ENCODE peak calls at places on chromosomes 11 and 22, in nine cellular contexts. K, X, R, B, G, I, P, A and Z are unnamed samples. For H3K4me1, the result is how much of the 10 kb centered on the place peaks cover.

GRCh38 chr11:91871791-91872190 is 352.8 kb upstream of the FAT3 start:
- DNase-seq in K (no peak), I (no peak), A (no peak), P (no peak), X (no peak), B (no peak), G (peak), R (no peak), Z (no peak)

GRCh38 chr11:103923473-103923931 is 112.9 kb upstream of the DDI1 start:
- DNase-seq in G (no peak), B (no peak), K (no peak), I (no peak), A (no peak), P (peak), X (peak), R (no peak), Z (peak)

GRCh38 chr11:13289081-13289480 is 11.5 kb downstream of the BMAL1 start:
- DNase-seq in P (no peak), K (no peak), B (no peak), R (no peak), I (no peak), A (no peak), G (no peak), X (no peak), Z (no peak)

GRCh38 chr22:48242461-48242864 is 1480.0 kb downstream of the TBC1D22A start:
- DNase-seq in I (no peak), G (peak), K (no peak), R (peak), B (no peak), P (no peak), X (no peak), A (no peak), Z (no peak)

GRCh38 chr11:19073454-19074415 is 13.2 kb upstream of the MRGPRX2 start:
- DNase-seq in X (no peak), K (no peak), I (no peak), P (no peak), B (no peak), R (peak), G (no peak), A (no peak), Z (no peak)

GRCh38 chr11:115580927-115581680 is 76.9 kb upstream of the CADM1 start:
- DNase-seq in B (no peak), X (peak), K (peak), P (no peak), R (no peak), A (peak), I (no peak), G (peak), Z (no peak)

GRCh38 chr11:102287963-102288744 is 29.1 kb upstream of the BIRC3 start:
- DNase-seq in B (no peak), K (no peak), I (peak), A (no peak), X (peak), P (peak), R (peak), G (peak), Z (peak)

GRCh38 chr11:124717421-124717785 is 22.3 kb upstream of the NRGN start:
- DNase-seq in P (no peak), I (no peak), K (no peak), G (no peak), X (peak), R (no peak), A (no peak), B (no peak), Z (peak)

GRCh38 chr11:43447124-43447523 is 88.4 kb downstream of the TTC17 start:
- DNase-seq in P (no peak), X (no peak), K (no peak), G (no peak), R (no peak), A (no peak), B (no peak), I (no peak), Z (no peak)

GRCh38 chr11:14454861-14455632 is 44.6 kb downstream of the COPB1 start:
- DNase-seq in P (peak), X (no peak), A (no peak), B (no peak), K (no peak), G (no peak), I (peak), R (no peak), Z (no peak)

GRCh38 chr11:46504817-46505613 is 88.8 kb downstream of the AMBRA1 start:
- DNase-seq in R (no peak), P (peak), I (no peak), X (peak), B (no peak), K (no peak), A (no peak), G (no peak), Z (peak)

GRCh38 chr11:128599729-128600128 is 12.4 kb upstream of the ETS1 start:
- DNase-seq in G (no peak), K (no peak), A (no peak), R (no peak), B (no peak), P (no peak), X (peak), I (no peak), Z (no peak)

GRCh38 chr11:128597209-128597608 is 9.9 kb upstream of the ETS1 start:
- DNase-seq in P (no peak), G (no peak), A (no peak), X (no peak), K (no peak), R (no peak), I (no peak), B (no peak), Z (no peak)

GRCh38 chr11:128596245-128596644 is 8.9 kb upstream of the ETS1 start:
- DNase-seq in R (no peak), I (no peak), A (no peak), X (no peak), G (no peak), K (no peak), P (no peak), B (no peak), Z (no peak)

GRCh38 chr11:128598755-128599154 is 11.4 kb upstream of the ETS1 start:
- DNase-seq in B (no peak), X (no peak), P (no peak), R (no peak), K (no peak), G (no peak), I (no peak), A (no peak), Z (no peak)

GRCh38 chr11:128598096-128598495 is 10.7 kb upstream of the ETS1 start:
- DNase-seq in A (no peak), R (no peak), P (no peak), K (no peak), X (no peak), I (no peak), G (no peak), B (no peak), Z (no peak)
- H3K4me1 ChIP-seq in A (under half), R (under half), P (under half), K (under half), X (under half), I (under half), G (under half), B (under half), Z (under half)

GRCh38 chr11:94544582-94544831 is 786 bp downstream of the FUT4 start:
- DNase-seq in B (no peak), X (no peak), A (no peak), G (no peak), K (no peak), R (no peak), P (no peak), I (no peak), Z (no peak)

GRCh38 chr11:94543695-94544581 is at the start of gene FUT4:
- DNase-seq in R (peak), G (peak), A (peak), K (peak), I (peak), P (peak), B (peak), X (peak), Z (peak)

GRCh38 chr11:94546886-94547285 is 3.2 kb downstream of the FUT4 start:
- DNase-seq in B (no peak), I (no peak), R (no peak), X (peak), P (no peak), A (no peak), G (peak), K (no peak), Z (peak)

GRCh38 chr11:94544832-94545640 is 1.3 kb downstream of the FUT4 start:
- DNase-seq in G (peak), K (no peak), I (peak), P (no peak), B (no peak), X (no peak), A (peak), R (peak), Z (peak)

GRCh38 chr11:94545641-94546470 is 2.1 kb downstream of the FUT4 start:
- DNase-seq in R (no peak), K (no peak), G (no peak), B (no peak), A (peak), I (no peak), P (no peak), X (no peak), Z (no peak)
- H3K27ac ChIP-seq in R (no peak), K (no peak), G (peak), B (no peak), A (no peak), I (peak), P (no peak), X (no peak), Z (no peak)

GRCh38 chr11:125869526-125869925 is 17.9 kb upstream of the HYLS1 start:
- DNase-seq in B (no peak), I (no peak), X (no peak), R (no peak), K (no peak), A (no peak), P (no peak), G (no peak), Z (no peak)

GRCh38 chr11:125874556-125875124 is 12.8 kb upstream of the HYLS1 start:
- DNase-seq in R (peak), A (peak), B (no peak), K (no peak), G (peak), I (peak), P (peak), X (peak), Z (no peak)

GRCh38 chr11:125873881-125874555 is 13.4 kb upstream of the HYLS1 start:
- DNase-seq in G (no peak), P (no peak), K (no peak), B (no peak), X (no peak), R (no peak), I (no peak), A (no peak), Z (no peak)

GRCh38 chr11:125872138-125872491 is 15.4 kb upstream of the HYLS1 start:
- DNase-seq in P (no peak), R (no peak), B (no peak), G (no peak), X (peak), K (no peak), I (no peak), A (no peak), Z (no peak)

DNA sequence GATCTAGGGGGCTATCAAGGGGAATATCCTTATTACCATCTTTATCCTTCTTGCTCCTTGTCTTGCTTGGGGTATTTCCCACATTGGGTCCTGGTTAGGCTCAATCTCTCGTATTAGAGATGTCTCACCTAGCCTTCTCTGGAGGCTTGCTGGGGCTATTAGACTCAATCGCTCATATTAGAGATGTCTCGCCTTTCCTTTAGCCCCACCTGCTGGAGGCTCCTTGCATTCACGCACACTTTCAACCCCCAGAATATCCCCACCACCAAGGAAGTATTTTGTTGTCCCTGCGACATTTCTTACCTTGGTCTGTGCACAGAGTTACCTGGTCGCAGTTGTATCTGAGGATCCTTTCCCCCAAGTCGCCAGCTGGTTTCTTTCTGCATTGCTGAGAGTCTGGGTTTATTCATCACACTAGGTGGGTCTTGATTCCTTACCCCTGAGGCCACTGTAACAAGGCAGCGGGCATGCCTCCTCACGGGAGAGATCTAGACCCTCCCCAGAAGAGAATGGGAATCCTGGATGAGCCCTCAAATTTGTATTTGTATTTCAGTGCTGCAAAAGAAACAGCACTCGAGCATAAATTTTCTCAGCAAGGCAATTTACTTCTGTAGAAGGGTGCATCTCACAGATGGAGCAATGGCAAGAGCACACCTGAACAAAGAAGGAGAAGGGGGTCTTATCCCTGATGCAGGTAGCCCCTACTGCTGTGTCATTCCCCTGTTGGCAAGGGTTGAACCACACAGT is 15.9 kb upstream of the HYLS1 start:
- DNase-seq in G (no peak), P (peak), R (peak), X (peak), B (no peak), K (no peak), I (peak), A (no peak), Z (no peak)
- TF ChIP-seq CTCF in G (no peak), P (peak), R (peak), X (peak), B (no peak), K (no peak), I (no peak), A (peak), Z (peak)

DNA sequence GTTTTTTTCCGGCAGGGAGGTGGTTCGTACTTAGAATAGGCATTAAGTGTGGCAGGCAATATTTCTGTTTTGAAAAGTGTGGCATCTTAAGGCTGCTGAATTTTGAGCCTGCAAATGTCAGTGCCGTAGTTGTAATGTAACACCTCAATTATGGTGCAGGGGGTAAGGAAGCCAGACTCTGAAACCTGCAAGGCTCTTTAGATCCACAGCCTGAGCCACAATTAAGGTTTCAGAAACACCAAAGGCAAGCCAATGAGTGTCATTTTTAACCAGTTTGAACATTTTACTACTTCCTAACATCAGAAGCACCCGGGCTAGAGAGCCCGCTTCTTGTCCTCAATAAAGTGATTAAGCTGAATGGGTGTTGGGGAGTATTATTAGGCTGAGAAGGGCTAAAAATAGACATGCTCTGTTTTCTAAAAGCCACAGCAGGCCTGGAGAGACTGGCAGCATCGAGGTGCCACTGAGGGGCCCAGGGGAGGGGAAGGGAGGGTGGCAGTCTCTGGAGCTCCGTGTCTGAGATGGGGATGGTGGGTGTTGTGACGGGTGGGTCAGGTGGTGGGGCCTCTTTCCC is 113.4 kb downstream of the ZBTB16 start:
- DNase-seq in R (no peak), P (no peak), A (peak), G (no peak), K (no peak), X (no peak), B (no peak), I (no peak), Z (no peak)
- H3K4me1 ChIP-seq in R (under half), P (under half), A (half or more), G (under half), K (half or more), X (under half), B (half or more), I (half or more), Z (under half)

GRCh38 chr11:107203656-107204055 is 185.4 kb upstream of the GUCY1A2 start:
- DNase-seq in I (no peak), K (no peak), X (peak), B (no peak), R (no peak), A (no peak), P (no peak), G (no peak), Z (peak)

GRCh38 chr11:107202189-107202588 is 183.9 kb upstream of the GUCY1A2 start:
- DNase-seq in K (no peak), A (no peak), X (no peak), G (no peak), B (no peak), P (peak), R (no peak), I (no peak), Z (no peak)

GRCh38 chr11:107196732-107197131 is 178.5 kb upstream of the GUCY1A2 start:
- DNase-seq in G (no peak), K (no peak), I (no peak), A (no peak), B (no peak), X (no peak), P (peak), R (no peak), Z (no peak)

GRCh38 chr11:107197932-107198331 is 179.7 kb upstream of the GUCY1A2 start:
- DNase-seq in P (peak), I (no peak), A (no peak), X (no peak), R (no peak), G (no peak), K (no peak), B (no peak), Z (no peak)

DNA sequence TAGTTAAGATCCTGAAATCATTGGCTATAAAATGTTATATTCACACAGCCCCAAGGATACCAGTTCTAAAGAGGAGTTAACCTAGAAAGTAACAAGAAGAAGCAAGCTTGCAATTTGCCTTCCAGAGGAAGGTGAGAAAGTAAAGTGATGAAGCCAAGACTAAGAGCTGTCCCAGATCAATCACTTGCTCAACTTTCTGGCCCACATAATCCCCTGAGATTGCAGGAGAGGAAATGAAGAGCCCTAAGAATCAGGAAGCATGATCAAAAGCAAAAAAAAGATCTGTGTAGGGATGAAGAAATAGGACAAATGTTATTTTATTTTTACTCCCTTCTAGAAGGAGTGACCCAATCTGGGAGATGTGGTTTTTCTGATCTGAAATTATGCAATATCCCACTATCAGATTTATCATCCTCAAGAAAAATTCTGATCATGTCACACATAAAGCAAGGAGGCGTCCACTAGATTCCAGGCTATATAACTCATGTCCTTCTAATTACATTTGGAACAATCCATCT is 180.3 kb upstream of the GUCY1A2 start:
- DNase-seq in I (no peak), K (no peak), A (no peak), R (no peak), X (no peak), P (no peak), B (no peak), G (no peak), Z (no peak)
- H3K27ac ChIP-seq in I (no peak), K (no peak), A (no peak), R (no peak), X (no peak), P (no peak), B (no peak), G (no peak), Z (no peak)

GRCh38 chr22:42719656-42720262 is 911 bp downstream of the A4GALT start:
- DNase-seq in A (no peak), K (no peak), G (no peak), P (no peak), I (no peak), X (no peak), R (no peak), B (no peak), Z (no peak)

GRCh38 chr22:42717197-42717967 is 3.3 kb downstream of the A4GALT start:
- DNase-seq in P (no peak), R (peak), X (peak), I (no peak), B (no peak), A (no peak), K (no peak), G (no peak), Z (peak)

GRCh38 chr22:42720263-42721044 is at the start of gene A4GALT:
- DNase-seq in R (peak), G (no peak), B (no peak), A (peak), K (no peak), I (no peak), P (no peak), X (no peak), Z (no peak)

GRCh38 chr22:42721045-42721434 is 370 bp upstream of the A4GALT start:
- DNase-seq in X (no peak), I (no peak), K (no peak), P (no peak), G (no peak), R (no peak), B (no peak), A (no peak), Z (no peak)

DNA sequence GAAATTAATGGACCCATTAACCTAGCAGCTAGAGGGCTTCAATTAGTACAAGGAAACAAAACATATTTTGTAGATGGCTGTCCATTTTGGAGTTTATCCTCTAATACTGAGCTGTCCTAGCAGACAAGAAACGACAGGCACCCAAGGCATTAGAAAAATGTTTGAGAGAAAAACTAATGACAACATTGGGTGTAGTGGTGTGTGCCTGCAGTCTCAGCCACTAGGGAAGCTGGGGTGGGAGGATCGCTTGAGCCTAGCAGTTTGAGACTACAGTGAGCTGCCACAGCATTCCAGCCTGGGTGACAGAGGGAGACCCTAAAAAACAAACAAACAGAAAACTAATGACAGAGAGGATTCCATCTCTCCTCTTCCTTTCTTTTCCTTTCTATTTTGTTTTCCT is 1.5 kb downstream of the A4GALT start:
- DNase-seq in B (no peak), A (no peak), X (no peak), P (no peak), R (no peak), I (no peak), G (no peak), K (no peak), Z (peak)
- TF ChIP-seq CTCF in B (no peak), A (peak), X (no peak), P (no peak), R (no peak), I (no peak), G (no peak), K (no peak), Z (peak)

DNA sequence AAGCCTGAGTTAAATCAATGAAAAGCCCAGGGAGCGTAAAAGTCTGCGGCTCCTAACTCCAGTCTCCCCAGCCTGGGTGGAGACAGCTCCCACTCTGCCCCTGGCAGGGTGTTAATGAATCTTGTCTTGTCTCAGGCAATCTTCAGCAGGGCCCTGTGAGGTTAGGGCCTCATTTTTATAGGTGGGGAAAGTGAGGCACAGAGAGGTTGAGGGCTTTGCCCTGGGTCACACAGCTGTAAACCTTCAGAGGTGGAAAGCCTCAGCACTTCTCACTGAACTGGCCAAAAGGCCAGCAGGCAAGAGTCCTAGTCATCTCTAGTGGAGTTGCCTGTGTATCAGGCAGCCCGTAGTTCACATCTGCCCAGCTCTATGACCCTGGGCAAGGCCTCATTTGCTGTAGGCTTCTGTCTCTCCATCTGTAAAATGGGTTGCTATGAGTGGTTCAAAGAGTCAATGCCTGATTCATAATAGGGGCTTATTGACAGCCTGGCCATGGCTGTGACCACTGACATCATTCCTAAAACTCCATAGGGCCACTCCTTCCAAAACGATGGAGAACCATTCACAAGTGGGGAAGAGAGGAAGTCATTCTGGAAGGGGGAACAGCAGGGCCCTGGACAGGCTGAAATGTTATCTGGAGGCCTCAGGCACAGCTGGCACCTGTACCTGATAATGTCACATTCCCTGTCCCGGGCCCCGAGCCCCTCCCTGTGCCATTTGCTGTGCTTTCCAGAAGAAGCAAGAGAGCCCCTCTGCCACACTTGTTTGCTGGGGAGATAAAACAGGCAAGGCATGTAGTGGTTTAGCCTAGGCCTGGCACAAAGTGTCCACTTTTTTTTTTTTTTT is 6.0 kb downstream of the CBX7 start:
- DNase-seq in K (peak), X (no peak), G (no peak), I (no peak), A (no peak), B (no peak), R (no peak), P (no peak), Z (no peak)
- H3K4me1 ChIP-seq in K (half or more), X (under half), G (under half), I (under half), A (half or more), B (under half), R (under half), P (half or more), Z (under half)